ENCODE peak calls at places on chromosome 15, in six cellular contexts. One of them, this sample, is unnamed.

GRCh38 chr15:27704939-27705514 is 394.1 kb downstream of the OCA2 start:
- DNase-seq in kidney epithelial cell: no peak
- DNase-seq in HepG2: no peak
- DNase-seq in anterior cingulate cortex: peak
- DNase-seq in sigmoid colon: no peak
- DNase-seq in body of pancreas: no peak
- DNase-seq in this sample: no peak

GRCh38 chr15:65033659-65034269 is 4.3 kb upstream of the MTFMT start:
- DNase-seq in kidney epithelial cell: no peak
- DNase-seq in HepG2: peak
- DNase-seq in anterior cingulate cortex: no peak
- DNase-seq in sigmoid colon: no peak
- DNase-seq in body of pancreas: no peak
- DNase-seq in this sample: no peak

GRCh38 chr15:29018983-29019875 is 133.5 kb downstream of the APBA2 start:
- DNase-seq in kidney epithelial cell: no peak
- DNase-seq in HepG2: no peak
- DNase-seq in anterior cingulate cortex: no peak
- DNase-seq in sigmoid colon: no peak
- DNase-seq in body of pancreas: no peak
- DNase-seq in this sample: peak

GRCh38 chr15:42582569-42583235 is 7.3 kb downstream of the STARD9 start:
- DNase-seq in kidney epithelial cell: no peak
- DNase-seq in HepG2: no peak
- DNase-seq in anterior cingulate cortex: no peak
- DNase-seq in sigmoid colon: no peak
- DNase-seq in body of pancreas: no peak
- DNase-seq in this sample: no peak

GRCh38 chr15:62618432-62618831 is 424.1 kb upstream of the TPM1 start:
- DNase-seq in kidney epithelial cell: no peak
- DNase-seq in HepG2: no peak
- DNase-seq in anterior cingulate cortex: no peak
- DNase-seq in sigmoid colon: no peak
- DNase-seq in body of pancreas: no peak
- DNase-seq in this sample: no peak

GRCh38 chr15:45703670-45704328 is 69.0 kb downstream of the SQOR start:
- DNase-seq in kidney epithelial cell: no peak
- DNase-seq in HepG2: no peak
- DNase-seq in anterior cingulate cortex: no peak
- DNase-seq in sigmoid colon: no peak
- DNase-seq in body of pancreas: no peak
- DNase-seq in this sample: no peak

GRCh38 chr15:64050281-64051092 is 4.2 kb upstream of the DAPK2 start:
- DNase-seq in kidney epithelial cell: no peak
- DNase-seq in HepG2: peak
- DNase-seq in anterior cingulate cortex: no peak
- DNase-seq in sigmoid colon: no peak
- DNase-seq in body of pancreas: no peak
- DNase-seq in this sample: no peak

GRCh38 chr15:41558400-41559238 is at the start of gene TYRO3:
- DNase-seq in kidney epithelial cell: no peak
- DNase-seq in HepG2: no peak
- DNase-seq in anterior cingulate cortex: peak
- DNase-seq in sigmoid colon: peak
- DNase-seq in body of pancreas: peak
- DNase-seq in this sample: peak

GRCh38 chr15:68433551-68433950 is 1.6 kb upstream of the ITGA11 start:
- DNase-seq in kidney epithelial cell: no peak
- DNase-seq in HepG2: no peak
- DNase-seq in anterior cingulate cortex: no peak
- DNase-seq in sigmoid colon: no peak
- DNase-seq in body of pancreas: no peak
- DNase-seq in this sample: no peak

GRCh38 chr15:70026991-70027390 is 70.7 kb downstream of the TLE3 start:
- DNase-seq in kidney epithelial cell: no peak
- DNase-seq in HepG2: no peak
- DNase-seq in anterior cingulate cortex: no peak
- DNase-seq in sigmoid colon: no peak
- DNase-seq in body of pancreas: no peak
- DNase-seq in this sample: peak

GRCh38 chr15:60690350-60690961 is 211.5 kb upstream of the ICE2 start:
- DNase-seq in kidney epithelial cell: no peak
- DNase-seq in HepG2: no peak
- DNase-seq in anterior cingulate cortex: no peak
- DNase-seq in sigmoid colon: no peak
- DNase-seq in body of pancreas: no peak
- DNase-seq in this sample: no peak

GRCh38 chr15:63586790-63587189 is 10.4 kb upstream of the FBXL22 start:
- DNase-seq in kidney epithelial cell: no peak
- DNase-seq in HepG2: no peak
- DNase-seq in anterior cingulate cortex: no peak
- DNase-seq in sigmoid colon: no peak
- DNase-seq in body of pancreas: no peak
- DNase-seq in this sample: no peak

GRCh38 chr15:101116681-101116976 is 135.2 kb downstream of the CHSY1 start:
- DNase-seq in kidney epithelial cell: no peak
- DNase-seq in HepG2: no peak
- DNase-seq in anterior cingulate cortex: no peak
- DNase-seq in sigmoid colon: no peak
- DNase-seq in body of pancreas: no peak
- DNase-seq in this sample: peak

GRCh38 chr15:55789066-55789660 is 46.2 kb upstream of the PRTG start:
- DNase-seq in kidney epithelial cell: no peak
- DNase-seq in HepG2: no peak
- DNase-seq in anterior cingulate cortex: no peak
- DNase-seq in sigmoid colon: no peak
- DNase-seq in body of pancreas: no peak
- DNase-seq in this sample: no peak

GRCh38 chr15:69451951-69452701 is 492 bp upstream of the RPLP1 start:
- DNase-seq in kidney epithelial cell: no peak
- DNase-seq in HepG2: peak
- DNase-seq in anterior cingulate cortex: no peak
- DNase-seq in sigmoid colon: peak
- DNase-seq in body of pancreas: no peak
- DNase-seq in this sample: peak

GRCh38 chr15:77531191-77532000 is 101.3 kb downstream of the LINGO1 start:
- DNase-seq in kidney epithelial cell: no peak
- DNase-seq in HepG2: no peak
- DNase-seq in anterior cingulate cortex: no peak
- DNase-seq in sigmoid colon: peak
- DNase-seq in body of pancreas: no peak
- DNase-seq in this sample: peak

GRCh38 chr15:89870688-89871288 is 23.0 kb downstream of the AP3S2 start:
- DNase-seq in kidney epithelial cell: no peak
- DNase-seq in HepG2: no peak
- DNase-seq in anterior cingulate cortex: no peak
- DNase-seq in sigmoid colon: no peak
- DNase-seq in body of pancreas: peak
- DNase-seq in this sample: no peak

GRCh38 chr15:80584561-80584964 is 110.5 kb upstream of the ABHD17C start:
- DNase-seq in kidney epithelial cell: no peak
- DNase-seq in HepG2: peak
- DNase-seq in anterior cingulate cortex: no peak
- DNase-seq in sigmoid colon: no peak
- DNase-seq in body of pancreas: no peak
- DNase-seq in this sample: no peak

GRCh38 chr15:60945196-60945595 is 283.9 kb downstream of the RORA start:
- DNase-seq in kidney epithelial cell: no peak
- DNase-seq in HepG2: no peak
- DNase-seq in anterior cingulate cortex: peak
- DNase-seq in sigmoid colon: peak
- DNase-seq in body of pancreas: peak
- DNase-seq in this sample: peak

GRCh38 chr15:40843183-40843884 is 514 bp upstream of the SPINT1 start:
- DNase-seq in kidney epithelial cell: no peak
- DNase-seq in HepG2: no peak
- DNase-seq in anterior cingulate cortex: no peak
- DNase-seq in sigmoid colon: no peak
- DNase-seq in body of pancreas: no peak
- DNase-seq in this sample: no peak

GRCh38 chr15:71588746-71589145 is 221.6 kb upstream of the NR2E3 start:
- DNase-seq in kidney epithelial cell: peak
- DNase-seq in HepG2: peak
- DNase-seq in anterior cingulate cortex: no peak
- DNase-seq in sigmoid colon: no peak
- DNase-seq in body of pancreas: no peak
- DNase-seq in this sample: no peak

GRCh38 chr15:49255966-49256759 is 86.1 kb downstream of the GALK2 start:
- DNase-seq in kidney epithelial cell: no peak
- DNase-seq in HepG2: no peak
- DNase-seq in anterior cingulate cortex: no peak
- DNase-seq in sigmoid colon: no peak
- DNase-seq in body of pancreas: no peak
- DNase-seq in this sample: no peak

GRCh38 chr15:64634576-64635485 is 140.6 kb downstream of the RBPMS2 start:
- DNase-seq in kidney epithelial cell: peak
- DNase-seq in HepG2: peak
- DNase-seq in anterior cingulate cortex: no peak
- DNase-seq in sigmoid colon: no peak
- DNase-seq in body of pancreas: peak
- DNase-seq in this sample: no peak

GRCh38 chr15:77506311-77507150 is 85.8 kb downstream of the HMG20A start:
- DNase-seq in kidney epithelial cell: no peak
- DNase-seq in HepG2: no peak
- DNase-seq in anterior cingulate cortex: peak
- DNase-seq in sigmoid colon: peak
- DNase-seq in body of pancreas: peak
- DNase-seq in this sample: peak

GRCh38 chr15:82532383-82532990 is 7.8 kb downstream of the RPS17 start:
- DNase-seq in kidney epithelial cell: no peak
- DNase-seq in HepG2: no peak
- DNase-seq in anterior cingulate cortex: no peak
- DNase-seq in sigmoid colon: no peak
- DNase-seq in body of pancreas: no peak
- DNase-seq in this sample: no peak

GRCh38 chr15:100733786-100734185 is 131.4 kb downstream of the ASB7 start:
- DNase-seq in kidney epithelial cell: no peak
- DNase-seq in HepG2: no peak
- DNase-seq in anterior cingulate cortex: no peak
- DNase-seq in sigmoid colon: no peak
- DNase-seq in body of pancreas: no peak
- DNase-seq in this sample: no peak

GRCh38 chr15:99928429-99928981 is 195.3 kb upstream of the LYSMD4 start:
- DNase-seq in kidney epithelial cell: no peak
- DNase-seq in HepG2: no peak
- DNase-seq in anterior cingulate cortex: peak
- DNase-seq in sigmoid colon: peak
- DNase-seq in body of pancreas: peak
- DNase-seq in this sample: peak

GRCh38 chr15:86929461-86929860 is 849.8 kb downstream of the AGBL1 start:
- DNase-seq in kidney epithelial cell: no peak
- DNase-seq in HepG2: no peak
- DNase-seq in anterior cingulate cortex: no peak
- DNase-seq in sigmoid colon: no peak
- DNase-seq in body of pancreas: no peak
- DNase-seq in this sample: no peak

GRCh38 chr15:70522323-70522966 is 240.9 kb downstream of the UACA start:
- DNase-seq in kidney epithelial cell: no peak
- DNase-seq in HepG2: no peak
- DNase-seq in anterior cingulate cortex: no peak
- DNase-seq in sigmoid colon: no peak
- DNase-seq in body of pancreas: no peak
- DNase-seq in this sample: peak

GRCh38 chr15:78676424-78677110 is 35.6 kb upstream of the CHRNB4 start:
- DNase-seq in kidney epithelial cell: no peak
- DNase-seq in HepG2: no peak
- DNase-seq in anterior cingulate cortex: no peak
- DNase-seq in sigmoid colon: peak
- DNase-seq in body of pancreas: no peak
- DNase-seq in this sample: peak

GRCh38 chr15:74958908-74959642 is 2.5 kb upstream of the RPP25 start:
- DNase-seq in kidney epithelial cell: no peak
- DNase-seq in HepG2: no peak
- DNase-seq in anterior cingulate cortex: no peak
- DNase-seq in sigmoid colon: no peak
- DNase-seq in body of pancreas: no peak
- DNase-seq in this sample: no peak

GRCh38 chr15:37682304-37682703 is 252.1 kb upstream of the TMCO5A start:
- DNase-seq in kidney epithelial cell: no peak
- DNase-seq in HepG2: peak
- DNase-seq in anterior cingulate cortex: no peak
- DNase-seq in sigmoid colon: no peak
- DNase-seq in body of pancreas: no peak
- DNase-seq in this sample: no peak

GRCh38 chr15:92683511-92683834 is 27.9 kb upstream of the FAM174B start:
- DNase-seq in kidney epithelial cell: no peak
- DNase-seq in HepG2: peak
- DNase-seq in anterior cingulate cortex: peak
- DNase-seq in sigmoid colon: peak
- DNase-seq in body of pancreas: peak
- DNase-seq in this sample: no peak

This sample was measured in posterior vena cava.